ENCODE peak calls at places on chromosomes 6 and 20, in four cellular contexts. K is GM12878, B is SK-N-SH, L is HepG2. V is an unnamed sample.
A peak's percentile ranks its signal among the peaks of the same experiment; 100 is the strongest.

GRCh38 chr6:56041591-56041990 is 166.2 kb upstream of the BMP5 start:
- DNase-seq in L (no peak), K (no peak), B (no peak), V (no peak)

GRCh38 chr6:37576336-37576737 is 76.6 kb upstream of the CCDC167 start:
- DNase-seq in K (no peak), B (no peak), L (no peak), V (peak; percentile 85)

GRCh38 chr6:145539831-145540230 is 195.5 kb downstream of the EPM2A start:
- DNase-seq in B (no peak), K (no peak), L (no peak), V (no peak)

GRCh38 chr6:81812416-81812815 is 59.9 kb upstream of the TENT5A start:
- DNase-seq in K (no peak), B (no peak), L (no peak), V (no peak)

GRCh38 chr6:21874372-21874771 is 280.8 kb downstream of the SOX4 start:
- DNase-seq in B (no peak), K (no peak), L (no peak), V (no peak)

GRCh38 chr6:117601811-117602150 is 530 bp downstream of the GOPC start:
- DNase-seq in B (no peak), L (no peak), K (no peak), V (no peak)

GRCh38 chr6:111730835-111731234 is 125.2 kb upstream of the TRAF3IP2 start:
- DNase-seq in L (no peak), K (no peak), B (no peak), V (no peak)

GRCh38 chr20:53735536-53736050 is 142.0 kb upstream of the ZNF217 start:
- DNase-seq in B (no peak), K (no peak), L (no peak), V (no peak)

GRCh38 chr20:38747495-38748096 is 664 bp upstream of the ACTR5 start:
- DNase-seq in B (peak; percentile 47), L (no peak), K (no peak), V (no peak)

GRCh38 chr20:3194617-3195280 is 9.7 kb downstream of the DDRGK1 start:
- DNase-seq in L (no peak), B (no peak), K (no peak), V (no peak)

GRCh38 chr6:62286470-62286843 is 432 bp upstream of the KHDRBS2 start:
- DNase-seq in B (no peak), K (no peak), L (no peak), V (no peak)

GRCh38 chr6:219641-220198 is 72.6 kb upstream of the DUSP22 start:
- DNase-seq in L (peak; percentile 71), K (no peak), B (no peak), V (no peak)

GRCh38 chr6:149210376-149210775 is 107.1 kb upstream of the TAB2 start:
- DNase-seq in B (no peak), K (no peak), L (no peak), V (no peak)

GRCh38 chr20:64214113-64214512 is 41.4 kb upstream of the PCMTD2 start:
- DNase-seq in L (no peak), K (no peak), B (no peak), V (no peak)

GRCh38 chr6:154156135-154156948 is 117.3 kb downstream of the OPRM1 start:
- DNase-seq in B (peak; percentile 25), K (no peak), L (peak; percentile 30), V (peak; percentile 52)

GRCh38 chr6:90459225-90459758 is 127.6 kb downstream of the MAP3K7 start:
- DNase-seq in B (no peak), K (no peak), L (no peak), V (no peak)

GRCh38 chr20:50784464-50784863 is 10.4 kb upstream of the BCAS4 start:
- DNase-seq in B (no peak), L (no peak), K (no peak), V (no peak)

GRCh38 chr6:147382945-147383554 is 125.4 kb upstream of the SAMD5 start:
- DNase-seq in L (peak; percentile 30), B (no peak), K (no peak), V (peak; percentile 13)

GRCh38 chr6:101013612-101014195 is 132.6 kb upstream of the ASCC3 start:
- DNase-seq in B (no peak), L (no peak), K (no peak), V (no peak)

GRCh38 chr6:156963712-156964700 is 186.8 kb downstream of the ARID1B start:
- DNase-seq in K (peak; percentile 30), L (peak; percentile 28), B (no peak), V (no peak)

GRCh38 chr6:145360865-145361264 is 374.5 kb downstream of the EPM2A start:
- DNase-seq in B (no peak), K (no peak), L (no peak), V (no peak)

GRCh38 chr6:161223646-161224045 is 50.2 kb downstream of the AGPAT4 start:
- DNase-seq in L (no peak), K (no peak), B (no peak), V (no peak)

GRCh38 chr6:32785781-32786533 is 22.6 kb upstream of the HLA-DQB2 start:
- DNase-seq in B (peak; percentile 37), K (peak; percentile 27), L (peak; percentile 44), V (peak; percentile 64)

GRCh38 chr6:144343736-144344428 is 58.7 kb downstream of the UTRN start:
- DNase-seq in K (peak; percentile 69), L (peak; percentile 98), B (no peak), V (no peak)

GRCh38 chr20:63068711-63069367 is 62.1 kb upstream of the BHLHE23 start:
- DNase-seq in B (no peak), K (no peak), L (no peak), V (no peak)

GRCh38 chr6:80502871-80503270 is 396.4 kb downstream of the BCKDHB start:
- DNase-seq in B (no peak), K (no peak), L (no peak), V (no peak)

DNA sequence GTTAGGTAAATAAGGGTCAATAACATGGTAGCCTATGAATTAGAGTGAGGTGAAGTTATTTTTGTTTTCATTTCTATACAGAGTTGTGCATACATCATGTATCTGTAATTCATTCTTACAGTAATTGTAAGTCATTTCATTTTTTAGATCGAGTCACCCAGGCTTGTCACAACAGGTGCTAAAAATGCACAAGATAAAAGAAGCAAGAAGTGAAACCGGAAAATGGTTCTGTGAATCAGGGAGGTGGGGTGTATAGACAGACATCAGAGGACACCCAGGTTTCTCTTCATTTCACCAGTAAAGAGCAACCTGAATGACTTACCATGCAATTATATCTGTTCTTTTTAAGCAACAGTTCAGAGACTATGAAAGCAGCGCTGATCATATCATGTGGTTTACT is 27.6 kb upstream of the TBC1D7 start:
- DNase-seq in K (peak; percentile 92), B (no peak), L (no peak), V (no peak)
- TF ChIP-seq ZBTB33 in K (no peak), B (no peak), L (no peak), V (no peak)

DNA sequence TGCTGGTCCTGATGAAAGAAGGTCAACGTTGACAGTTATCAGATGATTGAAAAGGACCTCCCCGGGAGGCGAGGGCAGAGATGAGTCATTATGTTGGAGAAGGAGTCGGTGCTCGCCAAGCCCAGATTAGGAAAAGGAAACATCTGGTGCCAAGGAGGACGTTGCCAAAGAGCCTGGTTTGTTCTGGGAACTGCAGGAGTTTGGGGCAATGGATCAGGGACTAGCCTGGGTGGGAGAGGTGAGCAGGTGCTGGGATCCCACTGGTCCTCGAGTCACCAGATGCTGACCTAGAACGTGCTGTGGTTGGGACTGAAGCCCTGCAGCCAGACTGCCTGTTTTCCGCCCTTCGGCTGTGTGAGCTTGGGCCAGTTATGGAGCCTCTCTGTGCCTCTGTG is 130.2 kb upstream of the GGTLC1 start:
- DNase-seq in K (no peak), B (peak; percentile 34), L (no peak), V (no peak)
- TF ChIP-seq MAX in K (no peak), B (no peak), L (no peak), V (no peak)

GRCh38 chr20:22752324-22752723 is 168.0 kb upstream of the FOXA2 start:
- DNase-seq in B (no peak), K (no peak), L (no peak), V (no peak)
- TF ChIP-seq ZBTB33 in B (no peak), K (no peak), L (no peak), V (no peak)

DNA sequence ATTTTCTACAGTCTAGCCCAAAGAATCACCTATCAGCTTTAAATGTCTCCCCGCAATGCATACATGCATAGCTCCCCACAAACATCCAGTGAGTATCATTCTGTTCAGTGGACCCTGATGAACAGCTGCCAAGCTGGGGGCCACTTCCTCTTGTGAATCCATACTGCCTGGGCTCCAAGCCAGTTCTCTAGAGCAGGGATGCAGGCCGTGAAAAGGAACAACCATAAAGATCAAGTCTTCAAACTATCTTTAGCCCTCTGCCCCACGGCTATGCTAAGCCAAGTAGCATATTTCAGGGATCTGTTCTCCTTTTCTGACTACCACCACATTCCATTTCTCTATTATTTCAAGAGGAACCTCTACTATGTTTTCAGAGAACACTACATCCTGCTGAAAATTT is 191.7 kb upstream of the BTBD3 start:
- DNase-seq in K (no peak), L (no peak), B (no peak), V (no peak)
- TF ChIP-seq MAX in K (no peak), L (no peak), B (no peak), V (no peak)

DNA sequence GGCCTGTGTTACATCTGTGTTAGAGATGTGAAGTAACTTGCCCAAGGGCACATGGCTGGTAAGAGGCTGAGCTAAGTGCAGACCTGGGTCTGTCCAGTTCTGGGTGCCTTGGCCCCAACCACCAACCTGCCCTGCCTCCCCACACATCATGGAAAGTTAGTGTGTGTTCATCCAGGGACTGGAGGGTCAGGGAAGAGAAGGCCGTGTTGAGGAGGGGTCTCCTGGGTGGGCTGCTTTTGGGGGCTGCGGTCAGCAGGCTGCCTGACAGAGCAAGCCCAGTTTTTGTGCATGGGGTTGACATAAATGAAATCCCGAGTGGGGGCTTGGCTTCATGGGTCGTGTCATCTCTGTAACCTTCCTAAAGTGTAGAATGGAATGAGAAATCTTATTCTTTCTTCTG is 10.9 kb downstream of the PYGB start:
- DNase-seq in B (no peak), K (no peak), L (no peak), V (no peak)
- TF ChIP-seq ZBTB33 in B (no peak), K (no peak), L (no peak), V (no peak)

DNA sequence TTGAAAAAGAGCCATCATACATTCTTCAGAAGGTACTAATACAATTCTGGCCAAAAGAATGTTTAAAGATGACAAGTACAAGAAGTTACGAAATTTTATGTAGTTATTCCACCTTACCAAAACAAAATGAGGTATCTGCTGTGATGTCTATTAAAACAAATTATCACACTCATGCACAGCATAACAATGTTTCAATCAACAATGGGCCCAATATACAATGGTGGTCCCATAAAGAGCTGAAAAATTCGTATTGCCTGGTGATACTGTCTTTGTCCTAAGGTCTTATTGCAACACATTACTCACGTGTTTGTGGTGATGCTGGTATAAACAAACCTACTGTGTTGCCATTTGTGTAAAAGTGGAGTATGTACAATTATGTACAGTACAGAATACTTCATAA is 3.6 kb upstream of the NUP153 start:
- DNase-seq in K (no peak), L (peak; percentile 24), B (no peak), V (no peak)
- TF ChIP-seq MAX in K (no peak), L (no peak), B (no peak), V (no peak)